ENCODE peak calls at places on chromosomes 2 and 18, in five cellular contexts. K is left lung, T is Peyer's patch, V is fibroblast of the aortic adventitia, J is WERI-Rb-1. N is an unnamed sample.

GRCh38 chr2:101002562-101003277 is 631 bp downstream of the RPL31 start:
- DNase-seq in K (no peak), T (no peak), V (peak; percentile 28), J (no peak), N (no peak)

GRCh38 chr2:189613650-189614420 is 33.2 kb upstream of the SLC40A1 start:
- DNase-seq in V (peak; percentile 78), K (no peak), J (no peak), T (no peak), N (no peak)

GRCh38 chr2:222778400-222778799 is 82.4 kb upstream of the ACSL3 start:
- DNase-seq in K (no peak), T (no peak), V (no peak), J (no peak), N (no peak)

GRCh38 chr2:63283273-63283672 is 232.6 kb downstream of the OTX1 start:
- DNase-seq in V (no peak), J (no peak), K (no peak), T (no peak), N (no peak)

GRCh38 chr18:55096261-55097026 is 137.2 kb upstream of the CCDC68 start:
- DNase-seq in K (no peak), T (peak; percentile 47), V (peak; percentile 69), J (peak; percentile 58), N (no peak)

GRCh38 chr18:49668583-49669290 is 106.9 kb downstream of the LIPG start:
- DNase-seq in T (no peak), K (no peak), J (no peak), V (peak; percentile 54), N (no peak)

GRCh38 chr2:31051213-31052185 is 86.7 kb downstream of the GALNT14 start:
- DNase-seq in K (no peak), J (no peak), T (no peak), V (no peak), N (no peak)

GRCh38 chr18:79429785-79430281 is 34.1 kb downstream of the NFATC1 start:
- DNase-seq in V (no peak), K (peak; percentile 66), J (no peak), T (no peak), N (no peak)

GRCh38 chr2:225668606-225669266 is 269.2 kb downstream of the NYAP2 start:
- DNase-seq in J (peak; percentile 30), T (no peak), V (peak; percentile 79), K (no peak), N (no peak)

GRCh38 chr2:157375384-157375783 is 49.8 kb upstream of the ERMN start:
- DNase-seq in J (no peak), V (no peak), K (no peak), T (no peak), N (no peak)

GRCh38 chr2:231800493-231801091 is 14.3 kb downstream of the COPS7B start:
- DNase-seq in V (peak; percentile 47), T (no peak), K (no peak), J (peak; percentile 48), N (no peak)

GRCh38 chr2:75594599-75594998 is 33.9 kb upstream of the EVA1A start:
- DNase-seq in V (no peak), K (no peak), T (no peak), J (no peak), N (no peak)

GRCh38 chr2:191636235-191636543 is 41.7 kb upstream of the NABP1 start:
- DNase-seq in V (peak; percentile 88), T (no peak), J (no peak), K (no peak), N (no peak)

GRCh38 chr2:48756289-48756688 is 765 bp upstream of the LHCGR start:
- DNase-seq in J (no peak), K (no peak), T (no peak), V (no peak), N (no peak)

GRCh38 chr18:24234850-24235418 is 96.1 kb downstream of the CABYR start:
- DNase-seq in T (no peak), J (no peak), K (no peak), V (no peak), N (no peak)

GRCh38 chr2:203625712-203626111 is 80.7 kb upstream of the CD28 start:
- DNase-seq in T (no peak), V (no peak), K (no peak), J (no peak), N (no peak)

GRCh38 chr2:217254111-217254510 is 394.2 kb upstream of the TNP1 start:
- DNase-seq in V (no peak), J (no peak), K (no peak), T (no peak), N (no peak)

GRCh38 chr2:239240480-239240881 is 160.3 kb downstream of the HDAC4 start:
- DNase-seq in K (no peak), V (no peak), T (no peak), J (peak; percentile 30), N (peak; percentile 70)

GRCh38 chr18:48216639-48217280 is 192.4 kb downstream of the ZBTB7C start:
- DNase-seq in K (no peak), J (no peak), V (no peak), T (no peak), N (no peak)

GRCh38 chr2:241702405-241703127 is 727 bp downstream of the ING5 start:
- DNase-seq in J (peak; percentile 93), K (peak; percentile 97), T (peak; percentile 90), V (no peak), N (peak; percentile 97)
- TF ChIP-seq CTCF in J (peak; percentile 78), K (no peak), T (peak; percentile 48), V (no peak), N (peak; percentile 69)

GRCh38 chr2:113894156-113894743 is 4.4 kb downstream of the ACTR3 start:
- DNase-seq in K (no peak), J (peak; percentile 41), T (no peak), V (peak; percentile 94), N (no peak)

GRCh38 chr2:113899166-113899565 is 9.3 kb downstream of the ACTR3 start:
- DNase-seq in T (no peak), K (no peak), V (no peak), J (no peak), N (no peak)

GRCh38 chr2:113896791-113897190 is 6.9 kb downstream of the ACTR3 start:
- DNase-seq in J (no peak), K (no peak), V (peak; percentile 54), T (no peak), N (no peak)

GRCh38 chr2:113895301-113895700 is 5.4 kb downstream of the ACTR3 start:
- DNase-seq in V (no peak), J (no peak), T (no peak), K (no peak), N (no peak)

GRCh38 chr2:113895819-113896563 is 6.1 kb downstream of the ACTR3 start:
- DNase-seq in T (no peak), K (no peak), J (no peak), V (no peak), N (no peak)
- TF ChIP-seq CTCF in T (no peak), K (no peak), J (no peak), V (no peak), N (no peak)

GRCh38 chr18:36296591-36297418 is 708 bp upstream of the FHOD3 start:
- DNase-seq in V (peak; percentile 82), T (no peak), K (peak; percentile 83), J (peak; percentile 88), N (no peak)
- TF ChIP-seq CTCF in V (peak; percentile 68), T (no peak), K (peak; percentile 13), J (peak; percentile 76), N (peak; percentile 79)

GRCh38 chr2:221448857-221449390 is 123.2 kb downstream of the EPHA4 start:
- DNase-seq in V (no peak), T (no peak), J (no peak), K (no peak), N (no peak)

GRCh38 chr2:221451836-221452774 is 120.0 kb downstream of the EPHA4 start:
- DNase-seq in J (no peak), V (no peak), K (no peak), T (no peak), N (no peak)

GRCh38 chr2:221449406-221449805 is 122.7 kb downstream of the EPHA4 start:
- DNase-seq in T (no peak), V (no peak), K (no peak), J (no peak), N (no peak)

GRCh38 chr2:221448086-221448856 is 123.8 kb downstream of the EPHA4 start:
- DNase-seq in J (peak; percentile 48), K (no peak), T (no peak), V (no peak), N (no peak)

GRCh38 chr2:221450280-221450679 is 121.8 kb downstream of the EPHA4 start:
- DNase-seq in K (no peak), V (no peak), J (no peak), T (no peak), N (no peak)
- TF ChIP-seq CTCF in K (no peak), V (no peak), J (no peak), T (no peak), N (no peak)

GRCh38 chr2:11427224-11427623 is 38.7 kb downstream of the E2F6 start:
- DNase-seq in T (no peak), K (no peak), V (no peak), J (no peak), N (no peak)

GRCh38 chr2:11434443-11434842 is 31.5 kb downstream of the E2F6 start:
- DNase-seq in K (no peak), T (no peak), J (no peak), V (no peak), N (no peak)

GRCh38 chr2:11435036-11435435 is 30.9 kb downstream of the E2F6 start:
- DNase-seq in K (no peak), T (no peak), J (no peak), V (no peak), N (no peak)

GRCh38 chr2:11433875-11434274 is 32.1 kb downstream of the E2F6 start:
- DNase-seq in K (no peak), J (no peak), T (no peak), V (no peak), N (no peak)

DNA sequence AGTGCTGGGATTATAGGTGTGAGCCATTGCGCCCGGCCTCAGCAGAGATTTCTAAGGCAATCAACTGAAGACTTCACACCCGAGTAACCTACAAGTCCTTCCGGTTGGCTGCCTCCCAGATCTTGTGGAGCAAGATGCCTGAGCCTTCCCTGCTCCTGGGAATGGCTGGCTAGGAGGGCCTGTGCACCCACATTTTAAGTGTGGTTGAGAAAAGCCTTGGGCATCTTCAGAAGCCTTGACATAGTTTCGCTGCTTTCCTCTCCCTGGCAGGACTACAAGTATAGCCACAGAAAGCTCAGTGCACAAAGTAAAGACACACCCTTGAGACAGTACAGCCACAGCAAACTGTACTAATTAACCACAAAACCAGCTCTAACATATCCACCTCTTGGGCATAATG is 35.2 kb downstream of the E2F6 start:
- DNase-seq in J (no peak), T (no peak), V (no peak), K (no peak), N (no peak)
- TF ChIP-seq CTCF in J (no peak), T (no peak), V (no peak), K (no peak), N (no peak)

GRCh38 chr2:2799151-2799697 is 468.1 kb upstream of the MYT1L start:
- DNase-seq in J (no peak), V (no peak), T (no peak), K (no peak), N (no peak)
- TF ChIP-seq CTCF in J (no peak), V (no peak), T (no peak), K (no peak), N (no peak)

N was measured in chondrocyte.